ENCODE peak calls at places on chromosomes 6 and 20, in ten cellular contexts. P is heart right ventricle, K is upper lobe of right lung, M is HFF-Myc, Y is HepG2, U is fibroblast of mammary gland, T is tibial nerve, I is HCT116, C is transverse colon, L is psoas muscle. B is an unnamed sample.

GRCh38 chr6:51535327-51535726 is 552.1 kb downstream of the PKHD1 start:
- DNase-seq in K (no peak), L (no peak), T (no peak), I (no peak), U (no peak), Y (no peak), P (no peak), C (no peak), M (no peak), B (no peak)

GRCh38 chr6:136092897-136093296 is 157.2 kb downstream of the MTFR2 start:
- DNase-seq in M (no peak), C (no peak), L (no peak), K (no peak), I (no peak), U (no peak), T (no peak), P (no peak), Y (no peak), B (no peak)

GRCh38 chr20:35601021-35601973 is 14.3 kb upstream of the SPAG4 start:
- DNase-seq in C (peak), L (peak), Y (peak), K (peak), T (peak), M (peak), I (no peak), P (peak), U (peak), B (peak)

GRCh38 chr6:105609375-105609991 is 206.6 kb upstream of the PREP start:
- DNase-seq in C (peak), K (peak), U (no peak), P (peak), I (no peak), M (no peak), Y (no peak), T (no peak), L (no peak), B (no peak)

GRCh38 chr20:6164421-6165341 is 41.9 kb upstream of the FERMT1 start:
- DNase-seq in T (peak), Y (no peak), C (no peak), M (no peak), P (peak), L (peak), U (peak), K (no peak), I (peak), B (no peak)

GRCh38 chr6:4180653-4181255 is 45.4 kb upstream of the ECI2 start:
- DNase-seq in K (no peak), I (peak), T (no peak), M (peak), C (no peak), P (no peak), Y (peak), L (no peak), U (peak), B (no peak)

GRCh38 chr6:816510-817084 is 123.7 kb upstream of the EXOC2 start:
- DNase-seq in P (no peak), K (no peak), I (no peak), T (no peak), U (no peak), M (no peak), C (no peak), L (no peak), Y (peak), B (no peak)

GRCh38 chr6:41449399-41450245 is 96.6 kb upstream of the FOXP4 start:
- DNase-seq in M (no peak), I (no peak), T (no peak), K (no peak), L (peak), P (no peak), C (peak), Y (peak), U (peak), B (no peak)

GRCh38 chr6:138410972-138411667 is 7.1 kb downstream of the HEBP2 start:
- DNase-seq in T (no peak), M (peak), Y (no peak), U (peak), L (no peak), P (no peak), I (peak), K (no peak), C (no peak), B (no peak)

GRCh38 chr6:135231469-135231844 is 50.3 kb downstream of the MYB start:
- DNase-seq in U (peak), I (no peak), C (no peak), M (no peak), P (no peak), Y (no peak), K (no peak), T (no peak), L (no peak), B (no peak)

GRCh38 chr6:132964101-132964867 is 149.9 kb downstream of the RPS12 start:
- DNase-seq in U (peak), I (no peak), P (no peak), L (no peak), K (no peak), M (no peak), T (no peak), Y (peak), C (no peak), B (peak)

GRCh38 chr6:121686611-121687023 is 251.2 kb downstream of the GJA1 start:
- DNase-seq in P (no peak), C (no peak), I (no peak), K (peak), M (no peak), T (no peak), U (no peak), Y (no peak), L (peak), B (no peak)

GRCh38 chr20:23103284-23104018 is 17.3 kb upstream of the CD93 start:
- DNase-seq in P (no peak), K (no peak), Y (no peak), I (no peak), L (peak), U (peak), T (no peak), M (no peak), C (no peak), B (no peak)

GRCh38 chr20:57291003-57291402 is 24.6 kb upstream of the BMP7 start:
- DNase-seq in K (no peak), P (no peak), T (no peak), C (no peak), I (no peak), M (no peak), Y (no peak), U (no peak), L (no peak), B (no peak)
- TF ChIP-seq CTCF in K (no peak), P (no peak), T (no peak), C (no peak), I (peak), M (no peak), Y (peak), U (no peak), L (no peak), B (peak)

DNA sequence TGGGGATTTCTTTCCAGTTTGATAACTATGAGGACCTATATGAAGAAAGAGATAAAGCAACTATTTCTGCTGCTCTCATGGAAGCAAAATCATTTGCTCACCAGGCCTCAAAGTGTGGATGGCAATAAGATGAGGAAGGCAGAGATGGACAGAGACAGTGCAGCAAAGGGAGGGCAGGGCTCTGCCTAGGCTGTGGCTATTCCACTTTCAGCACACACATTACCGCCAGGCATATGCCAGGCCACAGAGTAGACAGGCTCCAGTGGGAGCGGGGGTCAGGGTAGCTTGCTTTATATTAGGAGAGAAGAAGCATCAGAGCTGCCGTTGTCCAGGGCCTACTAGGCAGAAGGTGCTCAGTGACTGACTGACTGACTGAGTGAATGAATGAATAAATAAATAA is 40.9 kb downstream of the BCL2L1 start:
- DNase-seq in I (no peak), M (no peak), U (no peak), P (no peak), T (no peak), K (no peak), C (no peak), Y (no peak), L (no peak), B (no peak)
- H3K4me3 ChIP-seq in I (no peak), M (no peak), U (no peak), P (no peak), T (no peak), K (no peak), C (no peak), Y (no peak), L (no peak), B (no peak)

DNA sequence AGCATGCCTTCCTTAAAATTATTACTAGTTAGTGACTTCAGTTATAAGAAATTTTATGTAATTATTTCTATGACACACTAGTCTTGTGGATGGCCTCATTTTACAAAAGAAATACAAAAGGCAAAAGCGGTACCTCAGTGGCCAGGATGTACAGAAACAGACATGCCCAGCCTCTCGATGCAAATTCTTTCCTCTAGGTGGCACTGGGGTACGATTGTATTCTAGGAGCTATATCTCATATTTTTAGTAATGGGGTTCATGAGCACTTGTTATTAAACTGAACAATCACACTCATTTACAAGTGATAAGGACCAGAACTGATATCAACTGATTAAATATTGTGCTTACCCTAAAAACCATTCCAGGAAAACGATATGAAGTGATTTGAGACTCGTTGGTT is 59.8 kb downstream of the SOD2 start:
- DNase-seq in Y (peak), I (peak), C (no peak), P (no peak), L (no peak), M (peak), U (peak), K (no peak), T (no peak), B (no peak)
- TF ChIP-seq CTCF in Y (peak), I (peak), C (no peak), P (peak), L (peak), M (peak), U (peak), K (peak), T (no peak), B (peak)

DNA sequence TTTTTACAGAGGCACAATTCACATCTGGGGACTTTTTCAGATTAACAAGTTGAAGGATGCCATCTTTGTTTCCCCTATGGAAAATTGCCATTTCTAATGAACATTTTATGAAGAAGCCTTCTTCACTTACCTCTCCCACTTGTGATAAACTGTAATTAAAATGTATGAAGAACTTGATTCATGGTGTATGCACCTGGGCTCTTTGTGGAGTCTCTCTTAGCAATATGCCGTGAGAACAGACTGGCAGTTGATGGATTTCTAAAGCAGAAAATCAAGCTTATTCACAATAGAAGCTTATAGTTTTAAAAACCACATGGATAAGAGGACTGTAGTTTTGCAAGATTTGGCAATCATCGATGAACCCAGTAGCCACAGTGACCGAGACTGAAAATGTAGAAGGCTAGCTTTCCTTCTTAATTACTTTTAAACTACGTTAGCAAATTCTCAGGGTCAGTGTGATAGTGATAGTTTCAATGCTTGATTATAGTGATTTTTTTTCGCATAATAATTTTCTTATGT is 270.6 kb downstream of the PRL start:
- DNase-seq in K (no peak), M (no peak), L (no peak), I (no peak), Y (no peak), T (no peak), U (no peak), C (no peak), P (no peak), B (peak)
- H3K4me3 ChIP-seq in K (no peak), M (no peak), L (no peak), I (no peak), Y (no peak), T (no peak), U (no peak), C (no peak), P (no peak), B (peak)

B was measured in GM06990.